ENCODE peak calls at places on chromosomes 4 and X, in seven cellular contexts. E, M, O, C, W, A and S are unnamed samples.

GRCh38 chr4:116400480-116400879 is 684.9 kb downstream of the TRAM1L1 start:
- DNase-seq in E (no peak), M (no peak), O (no peak), C (no peak), W (no peak), A (no peak), S (no peak)

GRCh38 chr4:151727365-151727764 is 33.4 kb downstream of the GATB start:
- DNase-seq in E (no peak), M (no peak), O (no peak), C (no peak), W (no peak), A (peak; percentile 16), S (no peak)

GRCh38 chr4:33184684-33185083 is 2464.5 kb downstream of the PCDH7 start:
- DNase-seq in E (no peak), M (no peak), O (no peak), C (no peak), W (no peak), A (no peak), S (no peak)

GRCh38 chr4:12499693-12500092 is 984.4 kb downstream of the RAB28 start:
- DNase-seq in E (no peak), M (no peak), O (no peak), C (no peak), W (no peak), A (no peak), S (no peak)

GRCh38 chr4:7411896-7412585 is 22.7 kb downstream of the PSAPL1 start:
- DNase-seq in E (no peak), M (peak; percentile 6), O (no peak), C (no peak), W (no peak), A (no peak), S (no peak)

GRCh38 chrX:63349307-63349706 is 1.8 kb downstream of the SPIN4 start:
- DNase-seq in E (no peak), M (no peak), O (no peak), C (no peak), W (no peak), A (peak; percentile 2), S (no peak)

GRCh38 chr4:23827971-23828680 is 61.7 kb downstream of the PPARGC1A start:
- DNase-seq in E (no peak), M (no peak), O (no peak), C (no peak), W (no peak), A (no peak), S (no peak)

GRCh38 chr4:119314356-119314755 is 7.6 kb downstream of the FABP2 start:
- DNase-seq in E (no peak), M (no peak), O (no peak), C (no peak), W (no peak), A (peak; percentile 76), S (no peak)

GRCh38 chrX:72202792-72203401 is 21.3 kb downstream of the PIN4 start:
- DNase-seq in E (no peak), M (no peak), O (no peak), C (no peak), W (no peak), A (no peak), S (no peak)

DNA sequence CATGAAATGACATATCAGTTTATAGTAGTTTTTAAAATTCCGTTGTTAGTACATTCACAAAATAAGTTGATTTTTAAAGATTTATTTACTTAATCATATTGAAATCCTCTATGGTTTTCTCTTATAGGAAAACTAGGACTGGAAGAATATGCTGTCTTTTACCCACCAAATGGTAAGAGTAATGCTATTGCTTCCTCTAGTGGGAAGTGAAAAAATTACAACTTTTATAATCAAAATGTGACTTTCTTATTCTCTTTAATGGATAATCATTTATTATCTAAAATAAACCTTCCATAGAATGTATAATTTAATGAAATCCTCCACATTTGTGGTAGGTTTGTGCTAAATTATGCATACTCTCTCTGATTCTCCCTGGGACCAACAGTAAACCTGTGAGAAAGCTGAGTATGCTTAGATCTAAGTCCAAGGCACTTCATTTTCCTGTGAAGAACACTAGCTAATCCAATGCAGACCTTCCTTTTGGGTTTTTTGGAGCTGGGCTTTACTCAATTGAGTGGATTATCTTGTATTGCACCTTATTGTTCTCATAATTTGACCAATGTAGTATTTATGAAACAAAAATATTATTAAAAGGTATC is 136.2 kb downstream of the TBC1D19 start:
- DNase-seq in E (no peak), M (no peak), O (no peak), C (no peak), W (no peak), A (peak; percentile 70), S (no peak)
- TF ChIP-seq CTCF in E (peak; percentile 43), M (peak; percentile 62), O (peak; percentile 63), C (peak; percentile 44), W (peak; percentile 57), A (peak; percentile 81), S (peak; percentile 67)

DNA sequence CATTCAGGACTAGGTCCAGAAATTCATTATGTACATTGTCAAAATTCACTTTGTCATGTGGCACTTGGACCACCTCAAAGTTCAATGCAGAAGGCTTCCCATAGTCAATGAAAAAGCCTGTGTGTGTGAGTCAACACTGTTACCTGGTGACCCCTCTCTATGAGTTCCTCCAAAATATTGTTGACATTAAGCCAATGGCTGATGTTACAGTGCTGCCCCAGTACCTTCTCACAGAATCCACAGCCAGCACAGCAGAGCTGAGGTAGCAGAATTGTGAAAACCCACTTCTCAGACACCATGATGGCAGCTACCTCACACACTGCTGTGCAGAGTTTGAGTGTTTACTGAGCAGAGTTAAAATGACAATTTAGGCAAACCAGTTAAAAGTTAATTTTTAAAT is 22.4 kb upstream of the UGT2B4 start:
- DNase-seq in E (no peak), M (no peak), O (no peak), C (no peak), W (no peak), A (no peak), S (peak; percentile 16)
- H3K4me3 ChIP-seq in E (no peak overlapping the region), M (no peak overlapping the region), O (no peak overlapping the region), C (no peak overlapping the region), W (no peak overlapping the region), A (no peak overlapping the region), S (no peak overlapping the region)

GRCh38 chr4:127988638-127989037 is 23.4 kb downstream of the ABHD18 start:
- DNase-seq in E (no peak), M (no peak), O (no peak), C (no peak), W (no peak), A (no peak), S (no peak)

GRCh38 chr4:127982445-127982844 is 17.2 kb downstream of the ABHD18 start:
- DNase-seq in E (no peak), M (no peak), O (no peak), C (no peak), W (no peak), A (no peak), S (no peak)

DNA sequence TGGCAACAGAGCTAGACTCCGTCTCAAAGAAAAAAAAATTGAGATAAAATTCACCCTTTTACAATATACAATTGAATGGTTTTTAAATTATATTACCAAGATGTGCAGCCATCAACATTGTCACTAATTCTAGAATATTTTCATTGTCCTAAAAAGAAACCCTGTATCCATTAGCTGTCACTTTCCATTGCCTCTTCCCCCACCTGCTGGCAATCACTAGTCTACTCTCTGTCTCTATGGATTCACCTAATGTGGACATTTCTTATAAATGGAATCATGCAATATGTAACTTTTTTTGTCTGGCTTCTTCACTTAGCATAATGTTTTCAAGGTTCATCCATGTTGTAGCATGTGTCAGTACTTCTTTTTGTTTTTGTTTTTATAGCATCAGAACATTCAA is 20.8 kb downstream of the ABHD18 start:
- DNase-seq in E (no peak), M (no peak), O (no peak), C (no peak), W (no peak), A (no peak), S (no peak)
- TF ChIP-seq CTCF in E (no peak), M (no peak), O (no peak), C (no peak), W (peak; percentile 15), A (no peak), S (peak; percentile 22)

GRCh38 chrX:153671589-153672530 is 1.8 kb downstream of the PNCK start:
- DNase-seq in E (no peak), M (no peak), O (no peak), C (no peak), W (no peak), A (no peak), S (no peak)

GRCh38 chrX:153670748-153671588 is 2.6 kb downstream of the PNCK start:
- DNase-seq in E (no peak), M (no peak), O (no peak), C (no peak), W (no peak), A (no peak), S (no peak)

GRCh38 chrX:153672531-153673397 is 849 bp downstream of the PNCK start:
- DNase-seq in E (no peak), M (no peak), O (no peak), C (no peak), W (no peak), A (no peak), S (no peak)

GRCh38 chrX:153674219-153674851 is 722 bp upstream of the PNCK start:
- DNase-seq in E (no peak), M (no peak), O (no peak), C (no peak), W (no peak), A (no peak), S (no peak)

GRCh38 chrX:153673398-153674218 is at the start of gene PNCK:
- DNase-seq in E (no peak), M (no peak), O (no peak), C (no peak), W (no peak), A (no peak), S (no peak)
- H3K4me3 ChIP-seq in E (no peak within 1 kb of the TSS), M (peak within 1 kb of the TSS; percentile 14), O (no peak within 1 kb of the TSS), C (no peak within 1 kb of the TSS), W (no peak within 1 kb of the TSS), A (no peak within 1 kb of the TSS), S (no peak within 1 kb of the TSS)

DNA sequence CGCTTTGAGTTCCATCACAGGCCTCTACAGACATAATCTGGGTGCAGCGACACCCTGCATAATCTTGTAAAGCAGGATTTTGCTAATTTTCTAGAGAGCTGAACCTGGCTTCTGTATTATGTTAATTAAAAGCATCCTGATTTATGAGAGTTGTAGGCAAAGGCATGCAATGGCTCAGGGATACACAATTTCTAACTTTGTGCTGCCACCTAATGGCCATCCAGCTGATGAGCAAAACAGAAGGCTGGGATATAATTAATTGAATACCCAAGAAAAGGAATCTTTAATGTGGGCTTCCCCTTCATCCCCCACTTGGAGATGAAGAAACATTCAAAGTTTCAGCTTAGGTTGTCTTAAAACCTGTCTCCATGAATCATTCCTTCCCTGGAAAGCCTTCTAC is 78.1 kb downstream of the BMP15 start:
- DNase-seq in E (no peak), M (no peak), O (no peak), C (no peak), W (peak; percentile 3), A (peak; percentile 41), S (no peak)
- TF ChIP-seq CTCF in E (peak; percentile 36), M (peak; percentile 60), O (peak; percentile 66), C (no peak), W (peak; percentile 47), A (peak; percentile 67), S (peak; percentile 59)